ENCODE peak calls at places on chromosomes 1 and 21, in eight cellular contexts. G is right atrium auricular region; X is OCI-LY7; R is heart right ventricle; T is right cardiac atrium; Q is cardiac muscle cell; H is CD4-positive, alpha-beta memory T cell; C is esophagus squamous epithelium. Z is an unnamed sample. For H3K4me1, the result is how much of the 10 kb centered on the place peaks cover.

GRCh38 chr1:233790662-233791371 is 113.7 kb upstream of the SLC35F3 start:
- DNase-seq in G (no peak), X (peak), R (peak), T (no peak), Q (peak), H (peak), C (no peak), Z (peak)

GRCh38 chr1:177780096-177780700 is 189.7 kb downstream of the SEC16B start:
- DNase-seq in G (no peak), X (peak), R (no peak), T (no peak), Q (peak), H (no peak), C (no peak), Z (peak)

GRCh38 chr1:210092366-210092765 is 140.2 kb upstream of the SERTAD4 start:
- DNase-seq in G (no peak), X (no peak), R (no peak), T (no peak), Q (no peak), H (no peak), C (no peak), Z (no peak)

GRCh38 chr1:97385536-97385935 is 535.3 kb downstream of the DPYD start:
- DNase-seq in G (no peak), X (no peak), R (no peak), T (no peak), Q (peak), H (no peak), C (no peak), Z (no peak)

GRCh38 chr1:198261886-198262285 is 105.1 kb downstream of the NEK7 start:
- DNase-seq in G (no peak), X (no peak), R (no peak), T (no peak), Q (no peak), H (no peak), C (no peak), Z (no peak)

GRCh38 chr1:169271094-169271493 is 96.5 kb downstream of the NME7 start:
- DNase-seq in G (no peak), X (peak), R (no peak), T (no peak), Q (peak), H (no peak), C (no peak), Z (no peak)

GRCh38 chr1:67250051-67250653 is 57.5 kb upstream of the IL12RB2 start:
- DNase-seq in G (no peak), X (peak), R (no peak), T (no peak), Q (no peak), H (no peak), C (no peak), Z (no peak)

GRCh38 chr1:16067127-16067768 is 6.2 kb downstream of the FAM131C start:
- DNase-seq in G (no peak), X (no peak), R (no peak), T (no peak), Q (no peak), H (no peak), C (no peak), Z (peak)

GRCh38 chr1:24692351-24692980 is 49.4 kb downstream of the SRRM1 start:
- DNase-seq in G (no peak), X (no peak), R (no peak), T (no peak), Q (no peak), H (no peak), C (no peak), Z (no peak)

GRCh38 chr1:115284209-115284608 is 53.8 kb downstream of the NGF start:
- DNase-seq in G (peak), X (no peak), R (no peak), T (no peak), Q (no peak), H (no peak), C (no peak), Z (no peak)

GRCh38 chr1:22728751-22729399 is 18.2 kb downstream of the EPHB2 start:
- DNase-seq in G (no peak), X (no peak), R (no peak), T (no peak), Q (no peak), H (no peak), C (no peak), Z (no peak)

GRCh38 chr1:31302749-31303441 is 6.1 kb downstream of the ZCCHC17 start:
- DNase-seq in G (no peak), X (no peak), R (no peak), T (no peak), Q (peak), H (no peak), C (no peak), Z (no peak)

GRCh38 chr1:161177112-161177935 is at the start of gene B4GALT3:
- DNase-seq in G (peak), X (peak), R (peak), T (peak), Q (peak), H (peak), C (peak), Z (peak)

GRCh38 chr1:43978551-43979260 is at the start of gene B4GALT2:
- DNase-seq in G (no peak), X (no peak), R (no peak), T (peak), Q (peak), H (peak), C (no peak), Z (peak)

GRCh38 chr1:208159542-208160258 is 84.5 kb downstream of the PLXNA2 start:
- DNase-seq in G (peak), X (no peak), R (no peak), T (peak), Q (peak), H (no peak), C (no peak), Z (peak)

GRCh38 chr1:220926146-220926545 is 46.9 kb downstream of the HLX start:
- DNase-seq in G (no peak), X (no peak), R (no peak), T (no peak), Q (no peak), H (no peak), C (no peak), Z (peak)

GRCh38 chr1:12411098-12411497 is 181.3 kb downstream of the VPS13D start:
- DNase-seq in G (no peak), X (no peak), R (no peak), T (no peak), Q (no peak), H (no peak), C (no peak), Z (no peak)

GRCh38 chr1:32907435-32907834 is 6.2 kb upstream of the TMEM54 start:
- DNase-seq in G (no peak), X (no peak), R (no peak), T (no peak), Q (peak), H (no peak), C (no peak), Z (no peak)

GRCh38 chr21:30336596-30336995 is 898 bp downstream of the KRTAP27-1 start:
- DNase-seq in G (no peak), X (no peak), R (no peak), T (no peak), Q (peak), H (no peak), C (no peak), Z (no peak)

GRCh38 chr1:43857163-43857562 is 76.4 kb upstream of the ARTN start:
- DNase-seq in G (no peak), X (no peak), R (no peak), T (no peak), Q (no peak), H (no peak), C (no peak), Z (no peak)

GRCh38 chr1:27092888-27093287 is 62.0 kb downstream of the SLC9A1 start:
- DNase-seq in G (no peak), X (no peak), R (no peak), T (no peak), Q (no peak), H (no peak), C (no peak), Z (no peak)

GRCh38 chr1:184150776-184151531 is 99.4 kb downstream of the TSEN15 start:
- DNase-seq in G (peak), X (no peak), R (no peak), T (peak), Q (peak), H (no peak), C (no peak), Z (no peak)

GRCh38 chr1:167439301-167439988 is 78.9 kb downstream of the CD247 start:
- DNase-seq in G (peak), X (peak), R (no peak), T (peak), Q (peak), H (no peak), C (no peak), Z (peak)

GRCh38 chr1:160550572-160551034 is 27.5 kb upstream of the SLAMF6 start:
- DNase-seq in G (no peak), X (peak), R (no peak), T (peak), Q (no peak), H (peak), C (no peak), Z (peak)

GRCh38 chr1:39394598-39394997 is 96.8 kb upstream of the BMP8A start:
- DNase-seq in G (no peak), X (peak), R (no peak), T (no peak), Q (no peak), H (peak), C (no peak), Z (no peak)

GRCh38 chr1:170377011-170377410 is 155.0 kb upstream of the GORAB start:
- DNase-seq in G (no peak), X (no peak), R (no peak), T (no peak), Q (no peak), H (no peak), C (no peak), Z (no peak)

GRCh38 chr1:192998536-192998935 is 60.6 kb downstream of the UCHL5 start:
- DNase-seq in G (no peak), X (peak), R (no peak), T (no peak), Q (no peak), H (no peak), C (no peak), Z (peak)

GRCh38 chr1:212557739-212558664 is 50.6 kb upstream of the ATF3 start:
- DNase-seq in G (peak), X (no peak), R (peak), T (peak), Q (peak), H (no peak), C (no peak), Z (no peak)

GRCh38 chr1:4131734-4132133 is 231.7 kb upstream of the C1orf174 start:
- DNase-seq in G (no peak), X (no peak), R (no peak), T (no peak), Q (no peak), H (no peak), C (no peak), Z (no peak)

GRCh38 chr1:196070940-196071339 is 537.3 kb downstream of the KCNT2 start:
- DNase-seq in G (no peak), X (no peak), R (no peak), T (no peak), Q (no peak), H (no peak), C (no peak), Z (no peak)

GRCh38 chr1:217977943-217978342 is 307.1 kb upstream of the RRP15 start:
- DNase-seq in G (no peak), X (no peak), R (no peak), T (no peak), Q (no peak), H (no peak), C (no peak), Z (no peak)

GRCh38 chr1:9590945-9591668 is 2.4 kb downstream of the TMEM201 start:
- DNase-seq in G (no peak), X (peak), R (no peak), T (peak), Q (no peak), H (no peak), C (no peak), Z (peak)

GRCh38 chr1:85259866-85260345 is 444 bp upstream of the C1orf52 start:
- DNase-seq in G (peak), X (no peak), R (peak), T (no peak), Q (peak), H (no peak), C (no peak), Z (no peak)

GRCh38 chr1:18951818-18952391 is 4.6 kb downstream of the IFFO2 start:
- DNase-seq in G (no peak), X (no peak), R (no peak), T (no peak), Q (peak), H (peak), C (no peak), Z (no peak)

GRCh38 chr1:53066941-53067738 is 5.1 kb downstream of the PODN start:
- DNase-seq in G (peak), X (no peak), R (no peak), T (no peak), Q (peak), H (no peak), C (no peak), Z (no peak)

GRCh38 chr1:109371271-109371739 is 26.4 kb downstream of the SORT1 start:
- DNase-seq in G (no peak), X (no peak), R (peak), T (no peak), Q (peak), H (no peak), C (no peak), Z (no peak)

GRCh38 chr1:109370712-109371270 is 26.9 kb downstream of the SORT1 start:
- DNase-seq in G (no peak), X (no peak), R (no peak), T (no peak), Q (peak), H (no peak), C (no peak), Z (peak)

GRCh38 chr1:109365642-109366204 is 32.0 kb downstream of the SORT1 start:
- DNase-seq in G (no peak), X (no peak), R (no peak), T (no peak), Q (no peak), H (no peak), C (no peak), Z (no peak)

GRCh38 chr1:109368464-109368863 is 29.3 kb downstream of the SORT1 start:
- DNase-seq in G (no peak), X (no peak), R (no peak), T (no peak), Q (no peak), H (no peak), C (no peak), Z (no peak)

DNA sequence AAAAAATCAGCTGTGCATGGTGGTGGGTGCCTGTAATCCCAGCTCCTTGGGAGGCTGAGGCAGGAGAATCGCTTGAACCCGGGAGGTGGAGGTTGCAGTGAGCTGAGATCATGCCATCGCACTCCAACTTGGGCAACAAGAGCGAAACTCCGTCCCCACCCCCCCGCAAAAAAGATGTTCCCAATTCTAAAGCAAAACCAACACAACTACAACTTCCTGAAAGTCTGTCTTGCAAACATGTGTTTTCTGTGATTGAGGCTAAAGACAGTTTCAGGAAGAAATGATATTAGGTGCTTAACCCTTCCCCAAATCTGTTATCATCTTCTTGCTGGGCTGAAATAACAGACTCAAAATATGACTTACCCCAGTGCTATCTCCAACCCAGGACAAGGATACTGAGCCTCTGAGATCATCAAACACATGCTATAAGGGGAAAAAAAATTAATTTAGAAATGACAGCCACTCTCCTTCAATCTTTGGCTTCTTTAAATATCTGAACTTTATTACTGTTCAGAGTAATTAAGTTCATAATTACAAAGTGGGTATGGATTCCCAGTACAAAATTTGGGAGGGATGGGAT is 28.5 kb downstream of the SORT1 start:
- DNase-seq in G (peak), X (no peak), R (no peak), T (no peak), Q (no peak), H (no peak), C (no peak), Z (no peak)
- H3K27ac ChIP-seq in G (peak), X (no peak), R (no peak), T (peak), Q (no peak), H (no peak), C (peak), Z (no peak)

GRCh38 chr1:230147253-230148193 is 80.5 kb downstream of the GALNT2 start:
- DNase-seq in G (no peak), X (no peak), R (no peak), T (no peak), Q (no peak), H (no peak), C (no peak), Z (no peak)

GRCh38 chr1:230148768-230149469 is 81.9 kb downstream of the GALNT2 start:
- DNase-seq in G (no peak), X (peak), R (no peak), T (no peak), Q (no peak), H (no peak), C (no peak), Z (no peak)

GRCh38 chr1:230151924-230152468 is 85.0 kb downstream of the GALNT2 start:
- DNase-seq in G (no peak), X (no peak), R (no peak), T (no peak), Q (no peak), H (no peak), C (no peak), Z (no peak)

GRCh38 chr1:230148194-230148581 is 81.2 kb downstream of the GALNT2 start:
- DNase-seq in G (no peak), X (peak), R (no peak), T (no peak), Q (no peak), H (no peak), C (no peak), Z (no peak)

GRCh38 chr1:230149751-230150584 is 82.9 kb downstream of the GALNT2 start:
- DNase-seq in G (no peak), X (peak), R (no peak), T (no peak), Q (no peak), H (no peak), C (no peak), Z (peak)
- H3K4me1 ChIP-seq in G (half or more), X (half or more), R (half or more), T (under half), Q (under half), H (under half), C (under half), Z (under half)

DNA sequence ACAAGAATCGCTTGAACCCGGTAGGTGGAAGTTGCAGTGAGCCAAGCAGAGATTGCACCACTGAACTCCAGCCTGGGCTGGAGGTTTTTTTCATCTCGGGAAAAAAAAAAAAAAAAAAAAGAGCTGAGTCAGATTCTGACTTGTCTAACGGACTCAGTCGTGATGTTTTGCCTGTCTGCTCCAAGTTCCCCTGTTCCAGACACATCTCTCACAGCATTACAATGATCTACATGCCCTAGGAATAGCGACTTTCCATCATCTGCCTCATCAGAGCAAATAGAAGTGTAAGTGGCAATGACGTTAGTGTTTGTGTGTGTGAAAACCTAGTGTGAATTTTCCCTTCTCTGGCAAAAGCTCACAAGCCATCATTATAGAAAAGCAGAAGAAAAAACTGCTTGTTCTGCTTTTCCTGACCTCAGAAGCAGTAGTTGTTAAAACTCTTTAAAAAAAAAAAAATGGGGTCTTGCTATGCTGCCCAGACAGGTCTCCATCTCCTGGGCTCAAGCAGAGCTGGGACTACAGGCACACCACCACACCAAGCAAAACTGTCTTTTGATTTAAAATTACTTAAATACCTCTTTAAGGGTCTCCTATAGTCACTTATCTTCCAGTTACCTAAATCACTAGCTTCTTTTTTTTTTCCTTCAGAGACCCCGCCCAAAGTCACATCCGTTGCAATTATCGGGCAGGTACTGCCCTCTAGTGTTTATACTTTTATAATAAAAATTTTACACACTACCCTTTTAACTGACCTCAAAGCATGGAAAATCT is 37.3 kb downstream of the PLEKHO1 start:
- DNase-seq in G (no peak), X (peak), R (peak), T (no peak), Q (peak), H (peak), C (no peak), Z (no peak)
- H3K4me3 ChIP-seq in G (no peak), X (no peak), R (no peak), T (no peak), Q (no peak), H (no peak), C (no peak), Z (no peak)

DNA sequence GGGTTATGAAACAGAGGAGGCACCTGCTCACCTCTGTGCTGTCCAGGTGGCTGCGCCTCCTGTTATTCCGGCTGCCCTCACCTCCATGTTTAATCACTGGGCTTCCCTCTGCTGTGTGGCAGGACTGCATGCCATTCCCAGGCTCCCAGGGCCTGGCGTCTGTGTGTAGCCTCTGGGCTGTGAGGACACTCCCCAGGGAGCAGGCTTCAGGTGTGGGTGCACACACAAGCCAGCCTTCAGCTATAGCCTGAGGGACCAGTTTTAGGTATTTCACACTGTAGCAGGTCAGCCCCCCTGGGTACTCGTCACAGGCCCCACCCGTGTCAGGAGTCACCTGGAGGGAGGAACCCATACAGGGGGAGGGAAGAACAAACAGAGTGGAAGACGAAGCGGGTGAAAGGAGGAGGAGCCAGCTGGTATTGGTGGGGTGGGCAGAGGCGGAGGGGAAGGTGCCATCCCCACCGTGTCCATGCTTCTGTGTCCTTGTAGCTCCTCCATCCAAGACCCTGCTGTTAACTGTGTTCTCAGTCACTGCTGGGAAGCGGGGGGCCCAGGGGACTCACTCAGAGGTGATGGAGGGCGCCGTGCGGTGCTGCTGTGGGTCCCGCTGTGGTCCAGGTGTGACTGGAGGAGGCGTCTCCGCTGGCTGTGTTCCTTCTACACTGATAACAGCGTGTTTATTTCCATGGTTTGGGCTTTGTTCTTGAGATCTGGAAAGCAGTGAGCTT is 158.6 kb downstream of the PGBD5 start:
- DNase-seq in G (no peak), X (no peak), R (no peak), T (no peak), Q (no peak), H (no peak), C (no peak), Z (no peak)
- H3K27ac ChIP-seq in G (no peak), X (no peak), R (no peak), T (no peak), Q (no peak), H (no peak), C (no peak), Z (no peak)

GRCh38 chr1:71053146-71053545 is 5.5 kb upstream of the PTGER3 start:
- DNase-seq in G (no peak), X (no peak), R (no peak), T (no peak), Q (no peak), H (no peak), C (no peak), Z (no peak)

GRCh38 chr1:71046891-71047634 is 553 bp downstream of the PTGER3 start:
- DNase-seq in G (no peak), X (no peak), R (no peak), T (peak), Q (peak), H (peak), C (no peak), Z (no peak)

GRCh38 chr1:71053758-71054157 is 6.1 kb upstream of the PTGER3 start:
- DNase-seq in G (no peak), X (no peak), R (no peak), T (no peak), Q (no peak), H (no peak), C (no peak), Z (no peak)

GRCh38 chr1:71047635-71048607 is at the start of gene PTGER3:
- DNase-seq in G (no peak), X (no peak), R (peak), T (peak), Q (peak), H (peak), C (no peak), Z (peak)

GRCh38 chr1:71049951-71050598 is 2.5 kb upstream of the PTGER3 start:
- DNase-seq in G (no peak), X (peak), R (peak), T (no peak), Q (peak), H (peak), C (no peak), Z (peak)
- H3K4me1 ChIP-seq in G (under half), X (under half), R (under half), T (under half), Q (under half), H (under half), C (under half), Z (under half)

Z was measured in SJCRH30.